ENCODE peak calls at places on chromosomes 12 and 14, in six cellular contexts. One of them, this sample, is unnamed. For H3K4me1, the result is how much of the 10 kb centered on the place peaks cover.

GRCh38 chr12:49616533-49617219 is 6.7 kb upstream of the PRPF40B start:
- DNase-seq in effector memory CD4-positive, alpha-beta T cell: no peak
- DNase-seq in small intestine: no peak
- DNase-seq in heart right ventricle: no peak
- DNase-seq in thoracic aorta: no peak
- DNase-seq in uterus: no peak
- DNase-seq in this sample: no peak

GRCh38 chr14:26775765-26776577 is 178.1 kb upstream of the NOVA1 start:
- DNase-seq in effector memory CD4-positive, alpha-beta T cell: no peak
- DNase-seq in small intestine: no peak
- DNase-seq in heart right ventricle: no peak
- DNase-seq in thoracic aorta: no peak
- DNase-seq in uterus: no peak
- DNase-seq in this sample: no peak

GRCh38 chr12:13104403-13104802 is 936 bp upstream of the GSG1 start:
- DNase-seq in effector memory CD4-positive, alpha-beta T cell: no peak
- DNase-seq in small intestine: no peak
- DNase-seq in heart right ventricle: no peak
- DNase-seq in thoracic aorta: no peak
- DNase-seq in uterus: no peak
- DNase-seq in this sample: no peak

GRCh38 chr12:26116829-26117228 is 8.0 kb downstream of the BHLHE41 start:
- DNase-seq in effector memory CD4-positive, alpha-beta T cell: no peak
- DNase-seq in small intestine: no peak
- DNase-seq in heart right ventricle: no peak
- DNase-seq in thoracic aorta: no peak
- DNase-seq in uterus: no peak
- DNase-seq in this sample: no peak

GRCh38 chr12:104669851-104670337 is 213.1 kb downstream of the CHST11 start:
- DNase-seq in effector memory CD4-positive, alpha-beta T cell: peak
- DNase-seq in small intestine: no peak
- DNase-seq in heart right ventricle: peak
- DNase-seq in thoracic aorta: no peak
- DNase-seq in uterus: peak
- DNase-seq in this sample: no peak

GRCh38 chr14:68977137-68977740 is 1.9 kb downstream of the ACTN1 start:
- DNase-seq in effector memory CD4-positive, alpha-beta T cell: no peak
- DNase-seq in small intestine: no peak
- DNase-seq in heart right ventricle: no peak
- DNase-seq in thoracic aorta: peak
- DNase-seq in uterus: peak
- DNase-seq in this sample: no peak

GRCh38 chr12:124321556-124322270 is 26.8 kb downstream of the RFLNA start:
- DNase-seq in effector memory CD4-positive, alpha-beta T cell: no peak
- DNase-seq in small intestine: no peak
- DNase-seq in heart right ventricle: no peak
- DNase-seq in thoracic aorta: no peak
- DNase-seq in uterus: no peak
- DNase-seq in this sample: no peak

GRCh38 chr12:131454418-131455217 is 256.3 kb upstream of the SFSWAP start:
- DNase-seq in effector memory CD4-positive, alpha-beta T cell: no peak
- DNase-seq in small intestine: peak
- DNase-seq in heart right ventricle: peak
- DNase-seq in thoracic aorta: no peak
- DNase-seq in uterus: no peak
- DNase-seq in this sample: peak

GRCh38 chr12:9943244-9943643 is 11.1 kb upstream of the CLEC2A start:
- DNase-seq in effector memory CD4-positive, alpha-beta T cell: peak
- DNase-seq in small intestine: no peak
- DNase-seq in heart right ventricle: no peak
- DNase-seq in thoracic aorta: no peak
- DNase-seq in uterus: no peak
- DNase-seq in this sample: no peak

GRCh38 chr12:105109465-105110212 is 2.1 kb downstream of the WASHC4 start:
- DNase-seq in effector memory CD4-positive, alpha-beta T cell: no peak
- DNase-seq in small intestine: no peak
- DNase-seq in heart right ventricle: no peak
- DNase-seq in thoracic aorta: no peak
- DNase-seq in uterus: no peak
- DNase-seq in this sample: no peak

GRCh38 chr12:92502417-92503028 is 200.3 kb upstream of the PLEKHG7 start:
- DNase-seq in effector memory CD4-positive, alpha-beta T cell: no peak
- DNase-seq in small intestine: no peak
- DNase-seq in heart right ventricle: no peak
- DNase-seq in thoracic aorta: no peak
- DNase-seq in uterus: no peak
- DNase-seq in this sample: no peak

GRCh38 chr12:116881325-116881866 is at the start of gene HRK:
- DNase-seq in effector memory CD4-positive, alpha-beta T cell: no peak
- DNase-seq in small intestine: no peak
- DNase-seq in heart right ventricle: no peak
- DNase-seq in thoracic aorta: no peak
- DNase-seq in uterus: no peak
- DNase-seq in this sample: no peak

GRCh38 chr12:26623136-26623535 is 209.9 kb downstream of the ITPR2 start:
- DNase-seq in effector memory CD4-positive, alpha-beta T cell: no peak
- DNase-seq in small intestine: no peak
- DNase-seq in heart right ventricle: no peak
- DNase-seq in thoracic aorta: no peak
- DNase-seq in uterus: no peak
- DNase-seq in this sample: no peak

GRCh38 chr12:82832981-82833380 is 146.3 kb downstream of the TMTC2 start:
- DNase-seq in effector memory CD4-positive, alpha-beta T cell: no peak
- DNase-seq in small intestine: no peak
- DNase-seq in heart right ventricle: no peak
- DNase-seq in thoracic aorta: no peak
- DNase-seq in uterus: no peak
- DNase-seq in this sample: no peak

GRCh38 chr12:103745962-103746361 is 95.1 kb downstream of the NT5DC3 start:
- DNase-seq in effector memory CD4-positive, alpha-beta T cell: no peak
- DNase-seq in small intestine: peak
- DNase-seq in heart right ventricle: no peak
- DNase-seq in thoracic aorta: no peak
- DNase-seq in uterus: no peak
- DNase-seq in this sample: peak

GRCh38 chr14:104803916-104804371 is 3.0 kb downstream of the ZBTB42 start:
- DNase-seq in effector memory CD4-positive, alpha-beta T cell: no peak
- DNase-seq in small intestine: no peak
- DNase-seq in heart right ventricle: no peak
- DNase-seq in thoracic aorta: no peak
- DNase-seq in uterus: no peak
- DNase-seq in this sample: no peak

GRCh38 chr14:58082491-58083098 is 69.4 kb downstream of the ARMH4 start:
- DNase-seq in effector memory CD4-positive, alpha-beta T cell: no peak
- DNase-seq in small intestine: no peak
- DNase-seq in heart right ventricle: no peak
- DNase-seq in thoracic aorta: no peak
- DNase-seq in uterus: no peak
- DNase-seq in this sample: no peak

GRCh38 chr12:7131502-7131866 is 1.3 kb downstream of the CLSTN3 start:
- DNase-seq in effector memory CD4-positive, alpha-beta T cell: no peak
- DNase-seq in small intestine: no peak
- DNase-seq in heart right ventricle: no peak
- DNase-seq in thoracic aorta: no peak
- DNase-seq in uterus: no peak
- DNase-seq in this sample: no peak

GRCh38 chr12:38154096-38155019 is 162.2 kb upstream of the ALG10B start:
- DNase-seq in effector memory CD4-positive, alpha-beta T cell: no peak
- DNase-seq in small intestine: no peak
- DNase-seq in heart right ventricle: no peak
- DNase-seq in thoracic aorta: no peak
- DNase-seq in uterus: no peak
- DNase-seq in this sample: no peak

GRCh38 chr12:19430988-19431387 is 8.3 kb upstream of the AEBP2 start:
- DNase-seq in effector memory CD4-positive, alpha-beta T cell: no peak
- DNase-seq in small intestine: no peak
- DNase-seq in heart right ventricle: no peak
- DNase-seq in thoracic aorta: no peak
- DNase-seq in uterus: no peak
- DNase-seq in this sample: no peak

GRCh38 chr12:123973552-123974341 is 732 bp downstream of the ZNF664 start:
- DNase-seq in effector memory CD4-positive, alpha-beta T cell: peak
- DNase-seq in small intestine: peak
- DNase-seq in heart right ventricle: peak
- DNase-seq in thoracic aorta: no peak
- DNase-seq in uterus: peak
- DNase-seq in this sample: no peak

GRCh38 chr14:67137744-67138371 is 51.4 kb upstream of the GARIN2 start:
- DNase-seq in effector memory CD4-positive, alpha-beta T cell: no peak
- DNase-seq in small intestine: no peak
- DNase-seq in heart right ventricle: no peak
- DNase-seq in thoracic aorta: no peak
- DNase-seq in uterus: no peak
- DNase-seq in this sample: no peak

GRCh38 chr12:85865905-85866304 is 8.2 kb upstream of the NTS start:
- DNase-seq in effector memory CD4-positive, alpha-beta T cell: no peak
- DNase-seq in small intestine: no peak
- DNase-seq in heart right ventricle: peak
- DNase-seq in thoracic aorta: no peak
- DNase-seq in uterus: no peak
- DNase-seq in this sample: no peak

GRCh38 chr12:15856097-15856982 is 25.8 kb upstream of the STRAP start:
- DNase-seq in effector memory CD4-positive, alpha-beta T cell: peak
- DNase-seq in small intestine: peak
- DNase-seq in heart right ventricle: no peak
- DNase-seq in thoracic aorta: peak
- DNase-seq in uterus: no peak
- DNase-seq in this sample: peak

GRCh38 chr12:54795664-54796063 is 58.7 kb upstream of the MUCL1 start:
- DNase-seq in effector memory CD4-positive, alpha-beta T cell: no peak
- DNase-seq in small intestine: no peak
- DNase-seq in heart right ventricle: no peak
- DNase-seq in thoracic aorta: no peak
- DNase-seq in uterus: no peak
- DNase-seq in this sample: no peak

GRCh38 chr12:7100239-7100638 is 8.0 kb upstream of the C1R start:
- DNase-seq in effector memory CD4-positive, alpha-beta T cell: no peak
- DNase-seq in small intestine: no peak
- DNase-seq in heart right ventricle: no peak
- DNase-seq in thoracic aorta: no peak
- DNase-seq in uterus: no peak
- DNase-seq in this sample: no peak

GRCh38 chr14:87944987-87945604 is 47.9 kb downstream of the GALC start:
- DNase-seq in effector memory CD4-positive, alpha-beta T cell: no peak
- DNase-seq in small intestine: peak
- DNase-seq in heart right ventricle: no peak
- DNase-seq in thoracic aorta: no peak
- DNase-seq in uterus: no peak
- DNase-seq in this sample: peak

GRCh38 chr14:76329951-76330350 is 46.0 kb upstream of the ESRRB start:
- DNase-seq in effector memory CD4-positive, alpha-beta T cell: no peak
- DNase-seq in small intestine: no peak
- DNase-seq in heart right ventricle: no peak
- DNase-seq in thoracic aorta: no peak
- DNase-seq in uterus: no peak
- DNase-seq in this sample: no peak

GRCh38 chr12:105330938-105331804 is 680 bp downstream of the C12orf75 start:
- DNase-seq in effector memory CD4-positive, alpha-beta T cell: peak
- DNase-seq in small intestine: peak
- DNase-seq in heart right ventricle: peak
- DNase-seq in thoracic aorta: no peak
- DNase-seq in uterus: peak
- DNase-seq in this sample: no peak

DNA sequence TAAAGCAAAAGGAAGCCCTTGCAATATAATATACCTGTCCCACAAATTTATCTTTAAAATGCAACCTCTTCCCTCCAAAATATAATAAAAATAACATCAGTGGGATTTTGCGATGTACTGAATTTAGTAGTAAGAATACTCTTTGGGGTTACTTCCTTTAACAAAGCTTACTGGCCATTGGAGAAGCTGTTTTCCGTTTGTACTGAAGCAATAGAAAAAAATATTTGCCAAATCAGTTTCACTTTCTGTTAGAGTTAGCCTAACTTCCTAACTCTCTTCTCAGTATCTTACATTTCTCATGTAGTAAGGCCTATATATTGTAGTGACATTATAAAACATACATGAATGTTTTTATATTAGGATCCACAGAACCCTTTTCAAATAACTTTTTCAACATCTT is 3.7 kb downstream of the MAX start:
- DNase-seq in effector memory CD4-positive, alpha-beta T cell: no peak
- DNase-seq in small intestine: peak
- DNase-seq in heart right ventricle: no peak
- DNase-seq in thoracic aorta: no peak
- DNase-seq in uterus: no peak
- DNase-seq in this sample: no peak
- H3K4me1 ChIP-seq in effector memory CD4-positive, alpha-beta T cell: under half
- H3K4me1 ChIP-seq in small intestine: under half
- H3K4me1 ChIP-seq in heart right ventricle: half or more
- H3K4me1 ChIP-seq in thoracic aorta: half or more
- H3K4me1 ChIP-seq in uterus: under half
- H3K4me1 ChIP-seq in this sample: under half

DNA sequence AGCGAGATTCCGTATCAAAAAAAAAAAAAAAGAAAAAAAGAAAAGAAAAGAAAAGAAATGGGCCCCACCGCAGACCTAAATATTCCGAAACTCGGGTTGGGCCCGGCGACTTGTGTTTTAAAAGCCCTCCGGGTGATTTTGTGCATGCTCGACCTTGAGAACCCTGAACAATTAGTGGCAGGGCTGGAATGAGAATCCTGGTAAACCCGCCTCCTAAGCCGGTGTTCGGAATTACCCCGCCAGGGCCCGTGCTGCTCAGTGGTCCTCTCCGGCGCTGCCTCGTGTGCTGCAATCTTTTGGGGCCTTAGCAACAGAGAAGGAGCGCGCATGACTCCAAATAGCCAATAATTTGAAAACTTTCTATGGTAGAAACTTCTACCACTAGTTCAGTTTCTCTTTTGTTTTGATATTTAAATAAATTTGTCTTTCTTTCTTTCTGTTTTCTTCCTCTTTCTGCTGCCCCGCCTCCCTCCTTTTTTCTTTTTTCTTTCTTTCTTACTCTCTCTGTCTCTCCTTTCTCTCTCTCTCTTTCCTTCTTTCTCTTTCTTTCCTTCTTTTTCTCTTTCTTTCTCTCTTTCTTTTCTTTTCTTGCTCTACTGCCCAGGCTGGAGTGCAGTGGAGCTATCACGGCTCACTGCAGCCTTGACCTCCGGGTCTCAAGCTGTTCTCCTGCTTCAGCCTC is 1.5 kb upstream of the GALNT6 start:
- DNase-seq in effector memory CD4-positive, alpha-beta T cell: no peak
- DNase-seq in small intestine: peak
- DNase-seq in heart right ventricle: no peak
- DNase-seq in thoracic aorta: no peak
- DNase-seq in uterus: no peak
- DNase-seq in this sample: peak
- H3K4me1 ChIP-seq in effector memory CD4-positive, alpha-beta T cell: half or more
- H3K4me1 ChIP-seq in small intestine: under half
- H3K4me1 ChIP-seq in heart right ventricle: under half
- H3K4me1 ChIP-seq in thoracic aorta: under half
- H3K4me1 ChIP-seq in uterus: under half
- H3K4me1 ChIP-seq in this sample: under half

GRCh38 chr12:93807354-93807753 is 130.2 kb downstream of the CRADD start:
- DNase-seq in effector memory CD4-positive, alpha-beta T cell: no peak
- DNase-seq in small intestine: no peak
- DNase-seq in heart right ventricle: no peak
- DNase-seq in thoracic aorta: no peak
- DNase-seq in uterus: no peak
- DNase-seq in this sample: no peak
- H3K4me1 ChIP-seq in effector memory CD4-positive, alpha-beta T cell: under half
- H3K4me1 ChIP-seq in small intestine: under half
- H3K4me1 ChIP-seq in heart right ventricle: under half
- H3K4me1 ChIP-seq in thoracic aorta: half or more
- H3K4me1 ChIP-seq in uterus: under half
- H3K4me1 ChIP-seq in this sample: under half

GRCh38 chr14:31377433-31377832 is 42.9 kb downstream of the HEATR5A start:
- DNase-seq in effector memory CD4-positive, alpha-beta T cell: no peak
- DNase-seq in small intestine: no peak
- DNase-seq in heart right ventricle: no peak
- DNase-seq in thoracic aorta: no peak
- DNase-seq in uterus: no peak
- DNase-seq in this sample: no peak

GRCh38 chr14:31371651-31372050 is 48.7 kb downstream of the HEATR5A start:
- DNase-seq in effector memory CD4-positive, alpha-beta T cell: no peak
- DNase-seq in small intestine: peak
- DNase-seq in heart right ventricle: no peak
- DNase-seq in thoracic aorta: no peak
- DNase-seq in uterus: no peak
- DNase-seq in this sample: no peak
- H3K4me1 ChIP-seq in effector memory CD4-positive, alpha-beta T cell: under half
- H3K4me1 ChIP-seq in small intestine: under half
- H3K4me1 ChIP-seq in heart right ventricle: under half
- H3K4me1 ChIP-seq in thoracic aorta: under half
- H3K4me1 ChIP-seq in uterus: under half
- H3K4me1 ChIP-seq in this sample: under half